ENCODE peak calls at places on chromosome 20, in nine cellular contexts. G is CD8-positive, alpha-beta T cell; Y is breast epithelium; A is ovary; H is esophagus muscularis mucosa; I is endothelial cell of umbilical vein; U is psoas muscle; T is H1; W is IMR-90. Z is an unnamed sample.

GRCh38 chr20:8399963-8400362 is 267.9 kb downstream of the PLCB1 start:
- DNase-seq in G (no peak), Y (no peak), A (no peak), H (no peak), I (no peak), U (no peak), T (no peak), W (no peak), Z (no peak)

GRCh38 chr20:8132015-8132631 is at the start of gene PLCB1:
- DNase-seq in G (peak; percentile 59), Y (peak; percentile 84), A (peak; percentile 87), H (peak; percentile 98), I (peak; percentile 79), U (peak; percentile 94), T (peak; percentile 69), W (peak; percentile 78), Z (peak; percentile 88)

GRCh38 chr20:40945754-40946451 is 82.7 kb upstream of the TOP1 start:
- DNase-seq in G (no peak), Y (no peak), A (peak; percentile 35), H (no peak), I (peak; percentile 56), U (peak; percentile 62), T (peak; percentile 36), W (peak; percentile 52), Z (peak; percentile 61)

GRCh38 chr20:5667703-5668528 is 82.3 kb upstream of the SHLD1 start:
- DNase-seq in G (no peak), Y (no peak), A (no peak), H (no peak), I (no peak), U (no peak), T (no peak), W (no peak), Z (no peak)

GRCh38 chr20:46683939-46684750 is 5.1 kb downstream of the TP53RK start:
- DNase-seq in G (no peak), Y (no peak), A (peak; percentile 67), H (no peak), I (peak; percentile 39), U (peak; percentile 62), T (no peak), W (peak; percentile 80), Z (peak; percentile 41)

GRCh38 chr20:37880726-37881591 is 22.0 kb upstream of the VSTM2L start:
- DNase-seq in G (no peak), Y (no peak), A (peak; percentile 24), H (no peak), I (no peak), U (peak; percentile 76), T (no peak), W (no peak), Z (peak; percentile 86)

GRCh38 chr20:44072381-44072780 is 114.6 kb downstream of the JPH2 start:
- DNase-seq in G (no peak), Y (no peak), A (no peak), H (peak; percentile 77), I (no peak), U (peak; percentile 10), T (no peak), W (no peak), Z (no peak)

GRCh38 chr20:37846573-37846972 is 56.4 kb upstream of the VSTM2L start:
- DNase-seq in G (no peak), Y (no peak), A (no peak), H (no peak), I (no peak), U (no peak), T (no peak), W (no peak), Z (no peak)

GRCh38 chr20:44463466-44463865 is 12.2 kb upstream of the TTPAL start:
- DNase-seq in G (no peak), Y (no peak), A (no peak), H (no peak), I (no peak), U (no peak), T (no peak), W (no peak), Z (no peak)

GRCh38 chr20:53865905-53866786 is 204.2 kb downstream of the BCAS1 start:
- DNase-seq in G (no peak), Y (peak; percentile 64), A (peak; percentile 38), H (no peak), I (peak; percentile 86), U (no peak), T (no peak), W (peak; percentile 77), Z (peak; percentile 32)

GRCh38 chr20:57939499-57939898 is 229.7 kb upstream of the PMEPA1 start:
- DNase-seq in G (no peak), Y (no peak), A (no peak), H (no peak), I (no peak), U (no peak), T (no peak), W (no peak), Z (no peak)

GRCh38 chr20:35314460-35315198 is 22.4 kb upstream of the FAM83C start:
- DNase-seq in G (no peak), Y (no peak), A (no peak), H (no peak), I (no peak), U (no peak), T (no peak), W (no peak), Z (no peak)

GRCh38 chr20:36800410-36800809 is 26.8 kb upstream of the DSN1 start:
- DNase-seq in G (no peak), Y (no peak), A (no peak), H (no peak), I (no peak), U (no peak), T (no peak), W (no peak), Z (no peak)

GRCh38 chr20:61192254-61192950 is 59.7 kb upstream of the CDH4 start:
- DNase-seq in G (no peak), Y (no peak), A (no peak), H (no peak), I (no peak), U (no peak), T (no peak), W (no peak), Z (no peak)

GRCh38 chr20:46306743-46307138 is 1.6 kb downstream of the CDH22 start:
- DNase-seq in G (no peak), Y (no peak), A (no peak), H (no peak), I (no peak), U (no peak), T (no peak), W (no peak), Z (no peak)

GRCh38 chr20:17541996-17542395 is 10.8 kb upstream of the BFSP1 start:
- DNase-seq in G (no peak), Y (no peak), A (no peak), H (no peak), I (no peak), U (no peak), T (no peak), W (peak; percentile 87), Z (no peak)

GRCh38 chr20:35551485-35551884 is 9.6 kb downstream of the ERGIC3 start:
- DNase-seq in G (no peak), Y (no peak), A (no peak), H (no peak), I (no peak), U (peak; percentile 45), T (no peak), W (peak; percentile 13), Z (no peak)

DNA sequence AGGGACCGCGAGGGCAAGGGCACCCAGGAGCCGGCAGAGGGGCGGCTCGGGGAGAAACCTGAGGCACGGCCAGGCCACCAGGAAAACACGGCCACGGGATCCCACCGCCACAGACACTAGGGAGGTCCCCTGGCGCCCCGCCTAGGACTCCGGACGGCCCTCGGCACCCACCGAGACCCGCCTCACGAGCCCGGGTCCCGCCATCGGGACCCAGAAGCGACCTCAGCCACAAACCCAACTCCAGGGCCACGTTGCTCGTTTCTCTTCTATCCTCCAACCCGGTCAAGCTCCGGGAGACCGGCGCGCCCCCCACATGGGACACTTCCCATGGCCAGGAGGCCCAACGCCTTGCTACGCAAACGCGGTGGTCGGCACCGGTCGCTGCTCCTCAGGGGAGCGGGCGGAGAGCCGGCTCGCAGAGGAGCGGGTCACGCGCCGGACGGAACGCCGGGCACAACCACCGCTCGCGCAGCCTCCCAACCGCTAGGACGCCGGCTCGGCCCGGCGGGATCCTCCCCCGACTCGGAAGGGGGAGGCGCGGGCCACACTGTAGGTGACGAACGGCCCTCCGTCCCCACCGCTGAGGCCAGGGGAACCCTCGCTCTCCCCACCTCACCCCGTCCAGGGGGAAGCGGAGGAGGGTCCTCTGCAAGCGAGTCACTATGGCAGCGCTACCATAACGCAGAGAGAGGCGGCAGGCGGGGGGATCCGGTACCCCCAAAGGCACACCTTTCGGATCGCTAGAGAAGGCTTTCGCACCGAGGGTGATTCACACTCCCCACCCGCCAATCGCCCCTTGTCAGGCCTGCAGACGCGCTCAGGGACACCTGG is 1514.1 kb upstream of the DEFB115 start:
- DNase-seq in G (no peak), Y (no peak), A (no peak), H (no peak), I (no peak), U (peak; percentile 46), T (no peak), W (no peak), Z (no peak)
- H3K9me3 ChIP-seq in G (no peaks in the 10 kb centered on the region), Y (peaks cover 47% of the 10 kb centered on the region), A (no peaks in the 10 kb centered on the region), H (no peaks in the 10 kb centered on the region), I (no peaks in the 10 kb centered on the region), U (peaks cover 7% of the 10 kb centered on the region), T (peaks cover 66% of the 10 kb centered on the region), W (peaks cover 25% of the 10 kb centered on the region), Z (peaks cover 58% of the 10 kb centered on the region)

GRCh38 chr20:63086421-63087235 is 79.9 kb upstream of the BHLHE23 start:
- DNase-seq in G (no peak), Y (peak; percentile 27), A (peak; percentile 10), H (no peak), I (no peak), U (peak; percentile 32), T (no peak), W (no peak), Z (no peak)
- H3K27me3 ChIP-seq in G (peaks cover 2% of the 10 kb centered on the region), Y (peaks cover 4% of the 10 kb centered on the region), A (no peaks in the 10 kb centered on the region), H (peaks cover 97% of the 10 kb centered on the region), I (no peaks in the 10 kb centered on the region), U (peaks cover 92% of the 10 kb centered on the region), T (no peaks in the 10 kb centered on the region), W (peaks cover 33% of the 10 kb centered on the region), Z (peaks cover 57% of the 10 kb centered on the region)

GRCh38 chr20:39429716-39430115 is 467.6 kb downstream of the DHX35 start:
- DNase-seq in G (no peak), Y (no peak), A (no peak), H (no peak), I (no peak), U (no peak), T (no peak), W (no peak), Z (peak; percentile 9)
- TF ChIP-seq CTCF in G (no peak), Y (no peak), A (no peak), H (no peak), I (no peak), U (peak; percentile 43), T (peak; percentile 10), W (no peak), Z (peak; percentile 53)

DNA sequence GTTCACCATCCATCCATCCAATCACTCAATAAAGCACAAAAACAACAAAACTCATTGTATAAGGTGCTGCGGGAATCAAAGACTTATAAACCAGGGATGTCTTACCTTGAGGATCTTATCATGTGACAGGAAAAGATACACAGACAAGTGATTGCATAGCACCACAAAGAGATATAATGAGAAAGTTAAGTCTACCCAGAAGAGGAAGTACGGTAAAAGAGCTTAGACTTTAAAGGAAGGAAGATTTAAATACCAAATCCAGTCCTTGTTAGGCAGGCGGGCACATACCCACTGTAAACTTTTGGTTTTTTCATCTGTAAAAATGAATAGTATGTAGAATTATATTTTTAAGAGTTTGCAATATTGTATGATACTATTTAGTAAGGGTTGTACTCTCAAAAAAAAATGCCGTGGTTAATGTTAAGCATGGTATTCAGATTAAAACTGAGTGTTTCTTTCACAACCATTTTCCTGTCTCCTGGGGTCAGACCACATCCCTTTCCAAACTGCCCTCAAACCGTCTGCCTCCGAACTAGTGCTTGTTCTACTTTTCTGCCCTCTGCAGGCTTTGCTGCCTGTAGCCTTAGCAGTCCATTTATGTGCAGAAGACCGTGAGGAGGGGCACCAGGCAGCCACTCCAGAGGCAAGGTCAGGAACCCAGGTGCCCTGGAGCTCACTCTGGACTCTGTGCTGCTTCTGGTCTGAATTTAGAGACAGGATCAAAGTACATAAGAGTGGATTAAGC is 179.5 kb upstream of the SYNDIG1 start:
- DNase-seq in G (no peak), Y (no peak), A (no peak), H (no peak), I (no peak), U (no peak), T (no peak), W (no peak), Z (no peak)
- H3K9me3 ChIP-seq in G (no peaks in the 10 kb centered on the region), Y (no peaks in the 10 kb centered on the region), A (no peaks in the 10 kb centered on the region), H (no peaks in the 10 kb centered on the region), I (no peaks in the 10 kb centered on the region), U (no peaks in the 10 kb centered on the region), T (no peaks in the 10 kb centered on the region), W (no peaks in the 10 kb centered on the region), Z (no peaks in the 10 kb centered on the region)

Z was measured in heart right ventricle.